ENCODE peak calls at places on chromosomes 16 and 17, in five cellular contexts. T is NCI-H2171, A is HAP-1, U is mesothelial cell of epicardium, K is T-helper 2 cell. J is an unnamed sample.

GRCh38 chr17:41967141-41967920 is 736 bp downstream of the CNP start:
- DNase-seq in T (no peak), A (no peak), U (no peak), K (peak; percentile 4), J (no peak)

GRCh38 chr16:72938426-72939164 is 109.3 kb downstream of the ZFHX3 start:
- DNase-seq in T (peak; percentile 49), A (no peak), U (no peak), K (no peak), J (no peak)

GRCh38 chr17:32223703-32224102 is 41.9 kb upstream of the RHBDL3 start:
- DNase-seq in T (no peak), A (no peak), U (no peak), K (no peak), J (no peak)

GRCh38 chr16:10339777-10340752 is 45.8 kb upstream of the ATF7IP2 start:
- DNase-seq in T (no peak), A (no peak), U (no peak), K (no peak), J (no peak)

GRCh38 chr16:54657058-54657708 is 273.5 kb upstream of the IRX5 start:
- DNase-seq in T (no peak), A (no peak), U (no peak), K (no peak), J (no peak)

GRCh38 chr16:14628806-14629611 is 1.1 kb downstream of the PARN start:
- DNase-seq in T (no peak), A (no peak), U (no peak), K (no peak), J (no peak)

GRCh38 chr17:82195675-82196258 is 16.9 kb downstream of the CCDC57 start:
- DNase-seq in T (no peak), A (no peak), U (no peak), K (no peak), J (no peak)

GRCh38 chr16:72983728-72984350 is 64.1 kb downstream of the ZFHX3 start:
- DNase-seq in T (no peak), A (no peak), U (no peak), K (no peak), J (no peak)

GRCh38 chr16:22003195-22003594 is 2.3 kb upstream of the PDZD9 start:
- DNase-seq in T (no peak), A (no peak), U (no peak), K (no peak), J (no peak)

GRCh38 chr17:260031-260791 is 78.8 kb upstream of the DOC2B start:
- DNase-seq in T (no peak), A (no peak), U (peak; percentile 34), K (no peak), J (no peak)

GRCh38 chr16:85182286-85182685 is 70.0 kb upstream of the CIBAR2 start:
- DNase-seq in T (no peak), A (no peak), U (no peak), K (no peak), J (no peak)

GRCh38 chr16:70416748-70417616 is 21.9 kb downstream of the ST3GAL2 start:
- DNase-seq in T (no peak), A (no peak), U (no peak), K (no peak), J (no peak)

GRCh38 chr16:85746431-85747227 is 4.3 kb downstream of the C16orf74 start:
- DNase-seq in T (no peak), A (no peak), U (no peak), K (no peak), J (no peak)

GRCh38 chr17:17354560-17355357 is 51.6 kb downstream of the NT5M start:
- DNase-seq in T (peak; percentile 69), A (peak; percentile 66), U (peak; percentile 81), K (peak; percentile 58), J (no peak)

GRCh38 chr17:42453544-42453943 is 5.1 kb upstream of the ATP6V0A1 start:
- DNase-seq in T (no peak), A (no peak), U (no peak), K (no peak), J (no peak)

GRCh38 chr16:47046726-47047602 is 73.5 kb upstream of the DNAJA2 start:
- DNase-seq in T (no peak), A (no peak), U (no peak), K (no peak), J (no peak)

GRCh38 chr17:65783845-65784334 is 222.4 kb upstream of the AXIN2 start:
- DNase-seq in T (no peak), A (no peak), U (no peak), K (no peak), J (peak; percentile 60)

GRCh38 chr17:6099492-6099891 is 29.3 kb downstream of the WSCD1 start:
- DNase-seq in T (no peak), A (no peak), U (no peak), K (no peak), J (no peak)

GRCh38 chr17:5877948-5878347 is 192.2 kb upstream of the WSCD1 start:
- DNase-seq in T (no peak), A (no peak), U (no peak), K (no peak), J (no peak)

GRCh38 chr17:77451271-77451893 is 310.6 kb downstream of the SEC14L1 start:
- DNase-seq in T (peak; percentile 58), A (no peak), U (peak; percentile 87), K (peak; percentile 66), J (no peak)

GRCh38 chr17:3827124-3827773 is 18.8 kb downstream of the NCBP3 start:
- DNase-seq in T (no peak), A (peak; percentile 29), U (peak; percentile 47), K (peak; percentile 59), J (no peak)

GRCh38 chr17:39096435-39097158 is 54.8 kb downstream of the PLXDC1 start:
- DNase-seq in T (no peak), A (no peak), U (no peak), K (peak; percentile 61), J (no peak)

GRCh38 chr17:81034779-81035388 is at the start of gene BAIAP2:
- DNase-seq in T (peak; percentile 97), A (peak; percentile 87), U (peak; percentile 96), K (peak; percentile 87), J (no peak)

J was measured in AG04449.